ENCODE peak calls at places on chromosomes 13 and 19, in seven cellular contexts. G is mesendoderm, U is IMR-90, D is H9, A is trophoblast cell, R is neuronal stem cell, Q is mesenchymal stem cell. F is an unnamed sample.

GRCh38 chr19:46944918-46945628 is 74.6 kb upstream of the NPAS1 start:
- DNase-seq in G (peak), U (peak), D (peak), A (no peak), R (peak), Q (peak), F (peak)

GRCh38 chr13:106560791-106561190 is 7.1 kb downstream of the ARGLU1 start:
- DNase-seq in G (peak), U (no peak), D (no peak), A (no peak), R (no peak), Q (no peak), F (no peak)

GRCh38 chr19:958967-959685 is 25.0 kb upstream of the WDR18 start:
- DNase-seq in G (peak), U (peak), D (no peak), A (peak), R (no peak), Q (peak), F (no peak)

GRCh38 chr13:68027311-68027710 is 797.2 kb upstream of the PCDH9 start:
- DNase-seq in G (no peak), U (no peak), D (no peak), A (no peak), R (no peak), Q (no peak), F (no peak)

GRCh38 chr13:70668983-70669382 is 560.7 kb upstream of the KLHL1 start:
- DNase-seq in G (no peak), U (no peak), D (no peak), A (no peak), R (no peak), Q (peak), F (no peak)

GRCh38 chr13:93201992-93202558 is 24.5 kb upstream of the GPC6 start:
- DNase-seq in G (no peak), U (no peak), D (no peak), A (no peak), R (no peak), Q (no peak), F (no peak)

GRCh38 chr13:41905600-41906254 is 55.2 kb downstream of the VWA8 start:
- DNase-seq in G (peak), U (peak), D (no peak), A (no peak), R (no peak), Q (peak), F (no peak)

GRCh38 chr13:73142091-73142490 is 83.3 kb downstream of the KLF5 start:
- DNase-seq in G (no peak), U (no peak), D (no peak), A (no peak), R (no peak), Q (no peak), F (no peak)

GRCh38 chr19:55986487-55986886 is at the start of gene NLRP5:
- DNase-seq in G (no peak), U (no peak), D (no peak), A (no peak), R (no peak), Q (no peak), F (no peak)

GRCh38 chr13:104984296-104984818 is 1551.1 kb downstream of the EFNB2 start:
- DNase-seq in G (no peak), U (peak), D (no peak), A (no peak), R (no peak), Q (peak), F (no peak)

GRCh38 chr13:85638815-85639393 is 160.3 kb downstream of the SLITRK6 start:
- DNase-seq in G (no peak), U (no peak), D (no peak), A (no peak), R (no peak), Q (no peak), F (no peak)

DNA sequence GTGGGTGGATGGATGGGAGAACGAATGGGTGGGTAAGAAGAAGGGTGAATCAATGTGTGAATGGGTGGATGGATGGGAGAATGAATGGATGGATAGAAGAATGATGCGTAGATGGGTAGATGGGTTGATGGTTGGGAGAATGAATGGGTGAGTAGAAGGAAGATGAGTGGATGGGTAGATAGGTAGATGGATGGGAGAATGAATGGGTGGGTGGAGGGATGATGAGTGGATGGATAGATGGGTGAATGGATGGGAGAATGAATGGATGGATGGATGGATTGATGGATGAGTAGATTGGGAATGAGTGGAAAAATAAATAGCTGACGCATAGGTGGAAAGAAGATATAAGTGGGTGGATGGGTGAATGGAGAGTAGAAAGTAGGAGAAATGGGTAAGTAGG is 16.5 kb downstream of the VSTM2B start:
- DNase-seq in G (no peak), U (no peak), D (no peak), A (no peak), R (no peak), Q (no peak), F (no peak)
- H2AK5ac ChIP-seq in G (no peak), U (no peak), D (no peak), A (no peak), R (no peak), Q (no peak), F (no peak)

GRCh38 chr13:32007494-32007893 is 24.1 kb upstream of the FRY start:
- DNase-seq in G (no peak), U (peak), D (no peak), A (no peak), R (no peak), Q (no peak), F (no peak)
- H2AK5ac ChIP-seq in G (no peak), U (no peak), D (no peak), A (no peak), R (no peak), Q (no peak), F (no peak)

GRCh38 chr13:35693142-35693784 is 216.8 kb upstream of the MAB21L1 start:
- DNase-seq in G (no peak), U (peak), D (peak), A (no peak), R (no peak), Q (no peak), F (no peak)
- H2AK5ac ChIP-seq in G (no peak), U (no peak), D (no peak), A (no peak), R (no peak), Q (no peak), F (no peak)

GRCh38 chr13:28452755-28453154 is 42.2 kb downstream of the FLT1 start:
- DNase-seq in G (no peak), U (no peak), D (no peak), A (no peak), R (no peak), Q (no peak), F (no peak)

GRCh38 chr13:28451482-28452217 is 43.3 kb downstream of the FLT1 start:
- DNase-seq in G (peak), U (no peak), D (peak), A (peak), R (no peak), Q (no peak), F (no peak)

GRCh38 chr13:28459911-28460310 is 35.0 kb downstream of the FLT1 start:
- DNase-seq in G (peak), U (no peak), D (no peak), A (no peak), R (no peak), Q (no peak), F (no peak)

GRCh38 chr13:28458604-28459003 is 36.3 kb downstream of the FLT1 start:
- DNase-seq in G (no peak), U (no peak), D (no peak), A (no peak), R (no peak), Q (no peak), F (no peak)

GRCh38 chr13:28455580-28456194 is 39.2 kb downstream of the FLT1 start:
- DNase-seq in G (no peak), U (no peak), D (no peak), A (no peak), R (no peak), Q (no peak), F (no peak)
- H2AK5ac ChIP-seq in G (no peak), U (no peak), D (no peak), A (no peak), R (no peak), Q (no peak), F (peak)

GRCh38 chr13:48260970-48261369 is 28.0 kb downstream of the ITM2B start:
- DNase-seq in G (no peak), U (no peak), D (no peak), A (no peak), R (no peak), Q (no peak), F (no peak)

GRCh38 chr13:48265217-48265815 is 32.3 kb downstream of the ITM2B start:
- DNase-seq in G (no peak), U (no peak), D (no peak), A (no peak), R (no peak), Q (no peak), F (no peak)

GRCh38 chr13:48264052-48264451 is 31.0 kb downstream of the ITM2B start:
- DNase-seq in G (no peak), U (no peak), D (no peak), A (no peak), R (no peak), Q (no peak), F (no peak)

GRCh38 chr13:48266150-48266549 is 33.1 kb downstream of the ITM2B start:
- DNase-seq in G (no peak), U (no peak), D (no peak), A (no peak), R (no peak), Q (no peak), F (no peak)

DNA sequence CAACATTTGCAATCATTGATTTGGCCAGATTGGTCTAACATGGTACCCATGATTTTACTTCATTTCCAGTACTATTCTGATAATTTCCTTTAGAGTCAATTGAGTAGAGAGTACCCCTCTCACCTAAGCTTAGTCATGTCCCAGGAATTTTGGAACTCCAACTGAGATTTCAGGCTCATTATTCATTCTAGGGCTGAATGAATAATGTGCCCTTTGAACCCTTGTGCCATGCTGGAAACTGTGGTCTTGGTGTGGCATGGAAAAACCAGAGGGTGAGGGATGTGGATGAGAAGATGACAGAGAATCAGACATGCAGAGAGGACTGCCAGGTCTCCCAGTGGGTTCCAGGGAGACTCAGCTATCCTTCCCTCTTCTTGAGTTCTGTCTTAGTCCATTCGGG is 30.2 kb downstream of the ITM2B start:
- DNase-seq in G (peak), U (no peak), D (no peak), A (no peak), R (no peak), Q (no peak), F (no peak)
- H2AK5ac ChIP-seq in G (no peak), U (no peak), D (no peak), A (no peak), R (no peak), Q (no peak), F (no peak)

GRCh38 chr19:10083911-10084310 is 2.2 kb upstream of the SHFL start:
- DNase-seq in G (no peak), U (no peak), D (no peak), A (no peak), R (no peak), Q (no peak), F (no peak)
- H2AK5ac ChIP-seq in G (no peak), U (no peak), D (no peak), A (no peak), R (no peak), Q (no peak), F (no peak)

GRCh38 chr13:62524061-62524460 is 1108.4 kb upstream of the PCDH20 start:
- DNase-seq in G (no peak), U (no peak), D (no peak), A (no peak), R (no peak), Q (no peak), F (no peak)
- H2AK5ac ChIP-seq in G (no peak), U (no peak), D (no peak), A (no peak), R (no peak), Q (no peak), F (no peak)

GRCh38 chr13:43293008-43293407 is 269.6 kb downstream of the DNAJC15 start:
- DNase-seq in G (no peak), U (no peak), D (no peak), A (no peak), R (no peak), Q (no peak), F (no peak)
- H2AK5ac ChIP-seq in G (no peak), U (peak), D (no peak), A (no peak), R (no peak), Q (peak), F (peak)

DNA sequence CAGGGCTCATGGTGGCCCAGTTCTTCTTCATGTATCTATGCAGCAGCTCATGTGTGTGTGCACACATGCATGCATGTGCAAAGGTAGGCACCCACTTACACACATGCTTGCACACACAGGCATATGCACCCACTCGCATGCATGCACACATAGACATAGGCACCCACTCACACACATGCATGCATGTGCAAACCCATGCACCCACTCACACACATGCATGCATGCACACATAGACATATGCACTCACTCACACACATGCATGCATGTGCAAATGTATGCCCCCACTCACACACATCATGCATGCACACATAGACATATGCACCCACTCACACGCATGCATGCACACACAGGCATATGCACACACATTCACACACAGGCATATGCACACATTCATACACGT is 64.1 kb upstream of the ARHGEF7 start:
- DNase-seq in G (no peak), U (no peak), D (no peak), A (no peak), R (no peak), Q (no peak), F (no peak)
- H2AK5ac ChIP-seq in G (no peak), U (no peak), D (no peak), A (no peak), R (no peak), Q (no peak), F (no peak)

F was measured in H1.